ENCODE peak calls at places on chromosomes 3 and 15, in seven cellular contexts. T, R, V, Q, E, H and U are unnamed samples.
A peak's percentile ranks its signal among the peaks of the same experiment; 100 is the strongest.

GRCh38 chr15:74200871-74201419 is 1.6 kb downstream of the STRA6 start:
- DNase-seq in E (no peak), Q (no peak), V (no peak), T (no peak), R (no peak), H (no peak), U (no peak)

GRCh38 chr3:190321789-190322603 is at the start of gene CLDN1:
- DNase-seq in H (peak; percentile 82), V (peak; percentile 35), T (peak; percentile 63), E (peak; percentile 61), Q (peak; percentile 52), R (peak; percentile 84), U (peak; percentile 71)

GRCh38 chr3:29827756-29828155 is 546.9 kb downstream of the RBMS3 start:
- DNase-seq in Q (no peak), R (no peak), E (no peak), H (no peak), V (no peak), T (no peak), U (no peak)

GRCh38 chr15:62187910-62188309 is 22.8 kb upstream of the C2CD4B start:
- DNase-seq in T (no peak), E (no peak), Q (no peak), V (no peak), H (no peak), R (no peak), U (no peak)

GRCh38 chr3:151969026-151969658 is 95.7 kb downstream of the SUCNR1 start:
- DNase-seq in Q (no peak), V (no peak), E (no peak), T (no peak), H (no peak), R (no peak), U (no peak)

GRCh38 chr3:10946526-10946925 is 46.0 kb upstream of the SLC6A1 start:
- DNase-seq in E (no peak), V (no peak), T (no peak), R (no peak), H (peak; percentile 39), Q (no peak), U (no peak)

GRCh38 chr3:150469031-150469930 is 61.2 kb downstream of the TSC22D2 start:
- DNase-seq in H (no peak), Q (peak; percentile 34), R (no peak), V (no peak), E (no peak), T (no peak), U (no peak)

GRCh38 chr3:46193436-46193835 is 14.7 kb downstream of the CCR1 start:
- DNase-seq in T (no peak), E (no peak), Q (no peak), R (no peak), V (no peak), H (no peak), U (no peak)

GRCh38 chr15:44215594-44215993 is 20.5 kb upstream of the FRMD5 start:
- DNase-seq in Q (no peak), T (no peak), V (no peak), E (no peak), H (no peak), R (no peak), U (no peak)

GRCh38 chr15:70334286-70334685 is 236.6 kb upstream of the TLE3 start:
- DNase-seq in V (no peak), R (no peak), Q (no peak), E (no peak), H (no peak), T (no peak), U (no peak)

GRCh38 chr3:11591401-11592266 is 52.1 kb downstream of the VGLL4 start:
- DNase-seq in T (no peak), E (no peak), H (no peak), V (no peak), R (no peak), Q (no peak), U (no peak)

GRCh38 chr3:71759401-71759800 is 5.7 kb downstream of the GPR27 start:
- DNase-seq in V (no peak), Q (no peak), H (no peak), R (no peak), E (no peak), T (no peak), U (no peak)

GRCh38 chr3:20125912-20126311 is 60.1 kb downstream of the SGO1 start:
- DNase-seq in V (no peak), T (peak; percentile 49), Q (no peak), H (no peak), R (no peak), E (no peak), U (no peak)

GRCh38 chr3:45943207-45943846 is at the start of gene CXCR6:
- DNase-seq in Q (no peak), V (no peak), T (no peak), R (no peak), H (peak; percentile 33), E (no peak), U (peak; percentile 22)

GRCh38 chr3:170536712-170537111 is 49.2 kb downstream of the SLC7A14 start:
- DNase-seq in V (no peak), R (no peak), Q (no peak), E (no peak), T (no peak), H (no peak), U (no peak)